ENCODE peak calls at places on chromosomes 16 and 17, in nine cellular contexts. Z, B, X, E, U, I, M, L and F are unnamed samples.

GRCh38 chr16:81707411-81708321 is 71.4 kb upstream of the PLCG2 start:
- DNase-seq in Z (no peak), B (peak), X (no peak), E (no peak), U (no peak), I (no peak), M (no peak), L (no peak), F (no peak)

GRCh38 chr16:75805946-75806345 is 79.7 kb upstream of the CPHXL start:
- DNase-seq in Z (no peak), B (no peak), X (no peak), E (no peak), U (no peak), I (no peak), M (no peak), L (no peak), F (no peak)

GRCh38 chr17:3835410-3836229 is 10.4 kb downstream of the NCBP3 start:
- DNase-seq in Z (no peak), B (no peak), X (no peak), E (no peak), U (no peak), I (no peak), M (no peak), L (no peak), F (no peak)

GRCh38 chr16:8727084-8727590 is 52.7 kb downstream of the ABAT start:
- DNase-seq in Z (no peak), B (no peak), X (peak), E (no peak), U (no peak), I (no peak), M (no peak), L (no peak), F (no peak)

GRCh38 chr17:33668516-33668915 is 375.4 kb upstream of the ASIC2 start:
- DNase-seq in Z (no peak), B (no peak), X (no peak), E (no peak), U (no peak), I (no peak), M (no peak), L (no peak), F (no peak)

GRCh38 chr17:32693135-32693897 is 183.6 kb downstream of the MYO1D start:
- DNase-seq in Z (no peak), B (no peak), X (no peak), E (no peak), U (no peak), I (no peak), M (no peak), L (no peak), F (no peak)

GRCh38 chr16:50645858-50646257 is 35.3 kb downstream of the SNX20 start:
- DNase-seq in Z (no peak), B (no peak), X (no peak), E (no peak), U (no peak), I (no peak), M (no peak), L (no peak), F (no peak)

GRCh38 chr17:63998050-63998720 is at the start of gene PRR29:
- DNase-seq in Z (peak), B (peak), X (peak), E (peak), U (no peak), I (peak), M (peak), L (no peak), F (peak)

GRCh38 chr16:3101018-3101840 is 2.1 kb upstream of the ZSCAN10 start:
- DNase-seq in Z (peak), B (peak), X (no peak), E (no peak), U (no peak), I (peak), M (no peak), L (no peak), F (peak)

GRCh38 chr16:11996433-11997174 is 20.1 kb downstream of the SNX29 start:
- DNase-seq in Z (no peak), B (no peak), X (no peak), E (no peak), U (no peak), I (no peak), M (no peak), L (no peak), F (no peak)
- TF ChIP-seq CTCF in Z (no peak), B (no peak), X (no peak), E (no peak), U (no peak), I (no peak), M (no peak), L (no peak), F (no peak)

GRCh38 chr17:18322522-18322921 is 7.4 kb downstream of the SMCR8 start:
- DNase-seq in Z (no peak), B (no peak), X (no peak), E (no peak), U (no peak), I (no peak), M (no peak), L (no peak), F (no peak)

GRCh38 chr17:18323007-18323406 is 7.9 kb downstream of the SMCR8 start:
- DNase-seq in Z (no peak), B (no peak), X (no peak), E (no peak), U (no peak), I (no peak), M (no peak), L (no peak), F (no peak)

GRCh38 chr17:18319604-18320256 is 4.6 kb downstream of the SMCR8 start:
- DNase-seq in Z (peak), B (peak), X (peak), E (no peak), U (no peak), I (no peak), M (no peak), L (peak), F (peak)

GRCh38 chr17:18320301-18320700 is 5.2 kb downstream of the SMCR8 start:
- DNase-seq in Z (no peak), B (no peak), X (no peak), E (no peak), U (no peak), I (no peak), M (no peak), L (no peak), F (no peak)

GRCh38 chr17:18321309-18321708 is 6.2 kb downstream of the SMCR8 start:
- DNase-seq in Z (no peak), B (no peak), X (no peak), E (no peak), U (peak), I (no peak), M (no peak), L (no peak), F (no peak)
- TF ChIP-seq CTCF in Z (peak), B (no peak), X (no peak), E (no peak), U (peak), I (no peak), M (no peak), L (no peak), F (no peak)

GRCh38 chr16:11283820-11284248 is 2.7 kb upstream of the PRM1 start:
- DNase-seq in Z (no peak), B (no peak), X (no peak), E (no peak), U (no peak), I (no peak), M (no peak), L (no peak), F (no peak)
- TF ChIP-seq CTCF in Z (no peak), B (no peak), X (no peak), E (no peak), U (peak), I (no peak), M (no peak), L (no peak), F (no peak)

GRCh38 chr16:11386791-11387546 is 41.7 kb downstream of the RMI2 start:
- DNase-seq in Z (no peak), B (peak), X (peak), E (no peak), U (no peak), I (no peak), M (no peak), L (no peak), F (no peak)
- TF ChIP-seq CTCF in Z (peak), B (no peak), X (peak), E (peak), U (peak), I (no peak), M (no peak), L (peak), F (no peak)

GRCh38 chr17:43906951-43907424 is 348 bp downstream of the MPP2 start:
- DNase-seq in Z (no peak), B (no peak), X (no peak), E (no peak), U (no peak), I (no peak), M (peak), L (no peak), F (no peak)

GRCh38 chr17:43905985-43906852 is 1.1 kb downstream of the MPP2 start:
- DNase-seq in Z (no peak), B (peak), X (peak), E (no peak), U (no peak), I (no peak), M (peak), L (no peak), F (peak)

GRCh38 chr17:43905400-43905984 is 1.8 kb downstream of the MPP2 start:
- DNase-seq in Z (no peak), B (no peak), X (no peak), E (no peak), U (no peak), I (no peak), M (no peak), L (no peak), F (no peak)

GRCh38 chr17:43908111-43908721 is 880 bp upstream of the MPP2 start:
- DNase-seq in Z (peak), B (peak), X (peak), E (no peak), U (peak), I (peak), M (peak), L (no peak), F (peak)

GRCh38 chr17:43907425-43907981 is at the start of gene MPP2:
- DNase-seq in Z (peak), B (peak), X (peak), E (peak), U (peak), I (no peak), M (peak), L (no peak), F (peak)
- TF ChIP-seq CTCF in Z (no peak), B (no peak), X (no peak), E (no peak), U (no peak), I (no peak), M (peak), L (peak), F (no peak)

DNA sequence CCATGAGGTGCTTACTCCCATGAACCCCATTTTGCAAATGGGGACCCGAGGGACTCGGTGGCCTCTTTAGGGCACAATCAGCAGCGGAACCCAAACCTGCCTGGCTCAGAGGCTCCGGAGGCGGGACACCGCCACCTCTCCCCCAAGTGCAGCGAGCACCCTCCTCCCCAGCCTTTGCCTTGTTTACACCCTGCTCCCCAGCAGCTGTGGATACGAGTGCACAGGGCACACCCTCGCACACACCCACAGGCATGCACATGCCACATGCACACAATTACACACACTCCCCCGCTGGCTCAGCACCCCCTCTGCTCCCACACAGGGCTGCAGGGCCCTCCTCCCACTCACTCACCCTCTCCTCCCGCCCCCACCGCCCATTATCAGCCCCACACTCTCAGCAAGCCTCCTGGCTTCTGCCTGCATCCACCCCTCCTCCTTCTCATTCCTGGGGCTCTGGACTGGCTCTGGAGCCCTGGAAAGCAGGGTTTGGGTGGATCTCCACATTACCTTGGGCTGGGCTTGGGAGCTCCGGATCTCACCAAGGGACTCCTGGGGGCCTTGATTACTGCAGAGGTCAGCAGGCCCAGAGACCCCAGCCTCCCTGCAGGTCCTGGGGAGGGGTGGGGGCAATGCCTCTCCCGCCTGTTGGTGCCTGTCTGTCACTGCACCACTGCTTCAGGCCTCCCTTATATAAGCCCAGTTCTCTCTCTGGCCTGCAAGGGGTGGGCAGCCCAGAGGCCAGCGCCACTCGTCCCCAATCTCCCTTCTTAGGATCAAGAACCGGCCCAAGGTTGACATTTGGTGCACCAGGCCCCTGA is 6.4 kb downstream of the PDK2 start:
- DNase-seq in Z (no peak), B (peak), X (peak), E (no peak), U (no peak), I (no peak), M (peak), L (no peak), F (no peak)
- TF ChIP-seq CTCF in Z (no peak), B (no peak), X (peak), E (no peak), U (no peak), I (no peak), M (no peak), L (no peak), F (no peak)

GRCh38 chr16:66549284-66550131 is at the start of gene TK2:
- DNase-seq in Z (peak), B (peak), X (peak), E (peak), U (no peak), I (peak), M (peak), L (no peak), F (peak)

GRCh38 chr16:66553223-66553622 is 847 bp downstream of the CKLF start:
- DNase-seq in Z (peak), B (peak), X (no peak), E (no peak), U (no peak), I (no peak), M (no peak), L (no peak), F (no peak)

GRCh38 chr16:66552288-66553143 is at the start of gene CKLF:
- DNase-seq in Z (peak), B (peak), X (peak), E (peak), U (peak), I (peak), M (peak), L (peak), F (peak)

GRCh38 chr16:66551788-66552287 is 538 bp upstream of the CKLF start:
- DNase-seq in Z (no peak), B (peak), X (no peak), E (no peak), U (no peak), I (no peak), M (no peak), L (no peak), F (peak)

GRCh38 chr16:66551362-66551761 is 1.0 kb upstream of the CKLF start:
- DNase-seq in Z (peak), B (peak), X (peak), E (no peak), U (peak), I (no peak), M (no peak), L (no peak), F (peak)
- TF ChIP-seq CTCF in Z (peak), B (no peak), X (no peak), E (no peak), U (peak), I (no peak), M (no peak), L (peak), F (no peak)

DNA sequence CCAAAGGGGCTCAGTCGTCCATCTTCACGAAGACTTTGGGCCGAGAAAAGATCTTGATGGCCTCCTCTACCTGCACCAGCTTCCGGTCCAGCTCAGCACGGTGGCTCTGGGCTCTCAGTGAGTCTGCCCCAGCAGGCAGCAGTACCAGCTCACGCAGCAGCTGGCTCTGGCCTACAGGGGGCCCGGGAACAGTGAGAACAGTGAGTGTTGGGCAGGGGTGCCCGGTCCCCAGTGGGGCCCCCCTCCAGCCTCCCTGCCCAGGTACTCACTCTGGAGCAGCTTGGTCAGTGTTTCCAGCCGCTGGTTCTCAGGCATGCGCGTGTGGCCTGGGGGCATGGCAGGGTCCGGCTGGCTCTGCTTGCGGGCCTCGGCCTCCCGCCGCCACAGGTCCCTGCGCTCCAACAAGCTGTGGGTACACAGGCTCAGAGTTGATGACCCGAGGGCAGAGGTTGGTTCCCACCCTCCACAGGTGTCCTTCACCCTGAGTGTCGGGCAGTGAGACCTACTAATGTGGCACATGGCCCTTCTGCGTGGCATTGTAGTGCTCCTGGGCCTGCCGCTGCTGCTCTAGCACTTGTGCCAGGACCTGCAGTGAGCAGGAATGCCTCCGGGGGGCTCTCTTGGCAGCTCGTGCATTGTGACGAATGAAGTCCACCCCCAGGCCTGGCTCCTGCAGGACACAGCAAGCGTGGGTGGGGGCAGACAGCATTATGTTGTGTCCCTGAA is 2.6 kb downstream of the PARD6A start:
- DNase-seq in Z (peak), B (no peak), X (no peak), E (no peak), U (peak), I (no peak), M (no peak), L (no peak), F (peak)
- TF ChIP-seq CTCF in Z (peak), B (no peak), X (peak), E (no peak), U (peak), I (peak), M (no peak), L (no peak), F (peak)